ENCODE peak calls at places on chromosomes 12 and 14, in seven cellular contexts. W, E, R, G, L, S and C are unnamed samples.

GRCh38 chr12:52055781-52056711 is 4.8 kb downstream of the NR4A1 start:
- DNase-seq in G (no peak), W (no peak), R (no peak), E (no peak), S (peak; percentile 68), L (no peak), C (no peak)

GRCh38 chr12:26047401-26048226 is 77.2 kb downstream of the BHLHE41 start:
- DNase-seq in E (peak; percentile 80), W (no peak), G (no peak), R (no peak), S (no peak), L (no peak), C (peak; percentile 47)

GRCh38 chr14:65359503-65359902 is 53.0 kb upstream of the FUT8 start:
- DNase-seq in S (no peak), G (no peak), W (no peak), L (no peak), E (no peak), R (peak; percentile 37), C (no peak)

GRCh38 chr14:81449114-81449513 is 49.0 kb upstream of the STON2 start:
- DNase-seq in R (peak; percentile 31), S (no peak), L (no peak), E (no peak), W (no peak), G (peak; percentile 32), C (no peak)

GRCh38 chr14:100104523-100105300 is 39.5 kb downstream of the EVL start:
- DNase-seq in S (no peak), W (no peak), E (no peak), L (no peak), G (no peak), R (peak; percentile 70), C (no peak)

GRCh38 chr14:88791629-88792571 is 853 bp downstream of the EML5 start:
- DNase-seq in W (no peak), R (peak; percentile 13), L (peak; percentile 14), G (peak; percentile 72), E (peak; percentile 27), S (peak; percentile 48), C (no peak)

GRCh38 chr12:107327783-107328182 is 234.4 kb upstream of the CRY1 start:
- DNase-seq in G (no peak), W (no peak), L (no peak), S (no peak), R (no peak), E (no peak), C (no peak)

GRCh38 chr14:69612759-69613145 is 1.4 kb downstream of the SUSD6 start:
- DNase-seq in L (no peak), G (no peak), E (no peak), R (peak; percentile 38), S (no peak), W (no peak), C (no peak)

GRCh38 chr12:26124491-26125450 is at the start of gene BHLHE41:
- DNase-seq in L (peak; percentile 76), W (peak; percentile 19), G (no peak), R (peak; percentile 79), S (peak; percentile 90), E (peak; percentile 34), C (no peak)

GRCh38 chr12:32754101-32754500 is 1.6 kb downstream of the YARS2 start:
- DNase-seq in R (peak; percentile 26), S (no peak), G (no peak), L (no peak), W (no peak), E (peak; percentile 23), C (no peak)

GRCh38 chr12:32780111-32780510 is 24.4 kb upstream of the YARS2 start:
- DNase-seq in E (no peak), W (no peak), G (no peak), L (no peak), S (no peak), R (no peak), C (no peak)

GRCh38 chr14:23056257-23056955 is 914 bp downstream of the CDH24 start:
- DNase-seq in S (no peak), G (no peak), E (peak; percentile 96), R (peak; percentile 83), W (peak; percentile 81), L (no peak), C (no peak)